ENCODE peak calls at places on chromosome 16, in four cellular contexts. One of them, this sample, is unnamed. For H3K27me3, the result is how much of the 10 kb centered on the place peaks cover.

GRCh38 chr16:26729917-26730541 is 336.7 kb upstream of the C16orf82 start:
- DNase-seq in GM23248: peak
- DNase-seq in dorsolateral prefrontal cortex: no peak
- DNase-seq in Peyer's patch: no peak
- DNase-seq in this sample: no peak

GRCh38 chr16:55542459-55543082 is 23.9 kb upstream of the CAPNS2 start:
- DNase-seq in GM23248: peak
- DNase-seq in dorsolateral prefrontal cortex: no peak
- DNase-seq in Peyer's patch: no peak
- DNase-seq in this sample: no peak

GRCh38 chr16:4694664-4695451 is 1.5 kb downstream of the NUDT16L1 start:
- DNase-seq in GM23248: peak
- DNase-seq in dorsolateral prefrontal cortex: peak
- DNase-seq in Peyer's patch: no peak
- DNase-seq in this sample: peak

GRCh38 chr16:79656537-79657115 is 56.1 kb upstream of the MAF start:
- DNase-seq in GM23248: no peak
- DNase-seq in dorsolateral prefrontal cortex: no peak
- DNase-seq in Peyer's patch: no peak
- DNase-seq in this sample: no peak

GRCh38 chr16:54957403-54957802 is 26.7 kb downstream of the IRX5 start:
- DNase-seq in GM23248: peak
- DNase-seq in dorsolateral prefrontal cortex: no peak
- DNase-seq in Peyer's patch: no peak
- DNase-seq in this sample: no peak

GRCh38 chr16:58201163-58201562 is 3.3 kb upstream of the CSNK2A2 start:
- DNase-seq in GM23248: no peak
- DNase-seq in dorsolateral prefrontal cortex: no peak
- DNase-seq in Peyer's patch: no peak
- DNase-seq in this sample: no peak

GRCh38 chr16:3670711-3671110 is 16.2 kb downstream of the DNASE1 start:
- DNase-seq in GM23248: no peak
- DNase-seq in dorsolateral prefrontal cortex: no peak
- DNase-seq in Peyer's patch: no peak
- DNase-seq in this sample: no peak

GRCh38 chr16:9195301-9195700 is 103.9 kb downstream of the HAPSTR1 start:
- DNase-seq in GM23248: no peak
- DNase-seq in dorsolateral prefrontal cortex: no peak
- DNase-seq in Peyer's patch: no peak
- DNase-seq in this sample: no peak

GRCh38 chr16:19583665-19584300 is 28.3 kb downstream of the VPS35L start:
- DNase-seq in GM23248: peak
- DNase-seq in dorsolateral prefrontal cortex: no peak
- DNase-seq in Peyer's patch: no peak
- DNase-seq in this sample: no peak

GRCh38 chr16:51834131-51834530 is 683.1 kb upstream of the SALL1 start:
- DNase-seq in GM23248: peak
- DNase-seq in dorsolateral prefrontal cortex: no peak
- DNase-seq in Peyer's patch: no peak
- DNase-seq in this sample: no peak

GRCh38 chr16:19118938-19119431 is 5.2 kb downstream of the ITPRIPL2 start:
- DNase-seq in GM23248: peak
- DNase-seq in dorsolateral prefrontal cortex: no peak
- DNase-seq in Peyer's patch: peak
- DNase-seq in this sample: no peak

GRCh38 chr16:85527042-85527766 is 85.9 kb upstream of the GSE1 start:
- DNase-seq in GM23248: no peak
- DNase-seq in dorsolateral prefrontal cortex: no peak
- DNase-seq in Peyer's patch: no peak
- DNase-seq in this sample: no peak

GRCh38 chr16:85527767-85528297 is 85.3 kb upstream of the GSE1 start:
- DNase-seq in GM23248: no peak
- DNase-seq in dorsolateral prefrontal cortex: no peak
- DNase-seq in Peyer's patch: no peak
- DNase-seq in this sample: no peak

GRCh38 chr16:85525464-85526117 is 87.5 kb upstream of the GSE1 start:
- DNase-seq in GM23248: no peak
- DNase-seq in dorsolateral prefrontal cortex: no peak
- DNase-seq in Peyer's patch: no peak
- DNase-seq in this sample: no peak

GRCh38 chr16:85524630-85525463 is 88.3 kb upstream of the GSE1 start:
- DNase-seq in GM23248: no peak
- DNase-seq in dorsolateral prefrontal cortex: no peak
- DNase-seq in Peyer's patch: no peak
- DNase-seq in this sample: peak

DNA sequence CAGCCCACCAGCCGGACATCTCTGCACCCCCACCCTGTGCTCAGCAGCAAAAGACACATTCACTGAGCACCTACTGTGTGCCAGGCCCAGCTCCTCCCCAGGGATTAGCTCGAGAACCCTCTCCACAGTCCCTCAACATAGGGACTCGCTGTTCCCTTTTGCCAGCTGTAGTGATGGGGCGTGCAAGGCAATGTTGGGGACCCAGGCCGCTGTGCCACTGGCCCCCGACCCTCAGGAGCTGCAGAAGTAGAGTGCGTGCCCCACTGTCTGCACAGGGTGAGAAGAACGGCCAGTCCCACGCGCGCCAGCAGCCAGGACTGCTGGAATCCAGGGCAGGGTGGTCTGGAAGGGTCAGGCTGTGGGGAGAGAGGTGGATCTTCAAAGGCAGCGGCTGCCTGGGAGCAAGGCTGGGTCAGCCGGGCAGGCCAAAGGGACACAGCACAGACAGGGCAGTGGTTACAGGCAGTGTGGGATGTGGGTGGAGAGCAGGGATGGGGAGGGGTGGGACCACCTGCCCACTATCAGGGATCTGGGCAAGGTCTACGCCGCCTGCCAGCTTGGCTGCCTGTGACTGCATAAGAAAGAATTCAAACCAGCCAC is 86.9 kb upstream of the GSE1 start:
- DNase-seq in GM23248: no peak
- DNase-seq in dorsolateral prefrontal cortex: no peak
- DNase-seq in Peyer's patch: no peak
- DNase-seq in this sample: no peak
- H3K4me3 ChIP-seq in GM23248: no peak
- H3K4me3 ChIP-seq in dorsolateral prefrontal cortex: no peak
- H3K4me3 ChIP-seq in Peyer's patch: no peak
- H3K4me3 ChIP-seq in this sample: no peak

DNA sequence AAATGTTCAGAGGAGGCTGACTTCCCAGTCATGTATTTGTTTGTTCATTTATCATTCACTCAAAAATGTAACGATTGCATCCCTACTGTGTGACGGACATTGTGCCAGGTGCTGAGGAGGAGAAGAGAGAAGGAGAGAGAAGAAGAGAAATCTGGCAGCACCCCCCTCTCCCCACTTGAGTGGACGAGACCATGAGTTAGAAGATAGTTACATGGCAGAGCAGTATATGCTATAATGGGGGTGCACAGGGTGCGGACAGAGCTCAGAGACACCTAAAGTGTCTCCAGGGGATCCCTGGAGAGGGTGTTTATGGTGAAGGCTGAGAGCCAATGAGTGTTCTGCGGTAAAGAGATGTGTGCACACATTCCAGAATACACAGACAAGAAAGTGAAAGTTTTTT is 6.6 kb upstream of the JPH3 start:
- DNase-seq in GM23248: no peak
- DNase-seq in dorsolateral prefrontal cortex: no peak
- DNase-seq in Peyer's patch: no peak
- DNase-seq in this sample: no peak
- H3K27me3 ChIP-seq in GM23248: half or more
- H3K27me3 ChIP-seq in dorsolateral prefrontal cortex: under half
- H3K27me3 ChIP-seq in Peyer's patch: under half
- H3K27me3 ChIP-seq in this sample: under half

DNA sequence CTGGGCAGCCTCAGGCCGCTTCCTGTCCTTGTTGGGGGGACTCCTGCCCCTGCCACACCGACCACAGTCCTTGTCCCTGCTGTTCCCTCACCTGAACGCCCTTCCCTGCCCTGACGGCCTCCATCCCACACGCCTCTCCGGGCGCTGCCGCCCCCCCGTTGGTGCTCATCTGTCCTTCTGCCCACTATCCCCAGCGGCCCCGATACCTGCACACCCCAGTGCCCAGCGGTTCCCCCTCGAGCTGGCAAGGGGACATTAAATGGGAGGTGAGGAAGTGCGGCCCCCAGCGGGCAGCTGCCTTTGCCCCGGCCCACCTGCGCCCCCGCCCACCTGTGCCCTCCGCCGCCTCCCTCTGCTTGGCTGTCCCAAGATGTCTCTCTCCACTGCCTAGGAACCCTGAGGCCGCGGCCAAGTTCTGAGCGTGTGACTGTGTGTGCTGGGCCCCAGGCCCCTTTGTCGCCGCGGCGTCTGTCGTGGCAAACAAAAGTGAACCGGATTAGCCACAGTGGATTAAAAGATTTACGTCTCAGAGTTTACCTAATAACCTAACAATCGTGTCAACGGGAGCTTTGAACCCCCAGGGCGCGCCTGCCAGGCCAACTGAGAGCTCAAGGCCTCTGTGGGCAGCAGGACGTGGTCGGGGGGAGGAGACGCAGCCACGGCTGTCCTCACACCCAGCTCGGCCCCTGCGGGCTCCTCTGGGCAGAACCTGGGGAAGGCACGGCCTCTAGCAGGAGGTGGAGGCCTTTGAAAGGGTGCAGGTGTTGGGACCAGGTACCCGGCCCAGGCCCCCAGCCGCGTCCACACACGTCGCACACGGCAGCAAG is 7.6 kb upstream of the AXIN1 start:
- DNase-seq in GM23248: no peak
- DNase-seq in dorsolateral prefrontal cortex: no peak
- DNase-seq in Peyer's patch: no peak
- DNase-seq in this sample: no peak
- H3K4me3 ChIP-seq in GM23248: no peak
- H3K4me3 ChIP-seq in dorsolateral prefrontal cortex: no peak
- H3K4me3 ChIP-seq in Peyer's patch: no peak
- H3K4me3 ChIP-seq in this sample: no peak

GRCh38 chr16:30688701-30689100 is 10.3 kb upstream of the SRCAP start:
- DNase-seq in GM23248: no peak
- DNase-seq in dorsolateral prefrontal cortex: no peak
- DNase-seq in Peyer's patch: no peak
- DNase-seq in this sample: no peak
- H3K27me3 ChIP-seq in GM23248: under half
- H3K27me3 ChIP-seq in dorsolateral prefrontal cortex: under half
- H3K27me3 ChIP-seq in Peyer's patch: under half
- H3K27me3 ChIP-seq in this sample: under half

DNA sequence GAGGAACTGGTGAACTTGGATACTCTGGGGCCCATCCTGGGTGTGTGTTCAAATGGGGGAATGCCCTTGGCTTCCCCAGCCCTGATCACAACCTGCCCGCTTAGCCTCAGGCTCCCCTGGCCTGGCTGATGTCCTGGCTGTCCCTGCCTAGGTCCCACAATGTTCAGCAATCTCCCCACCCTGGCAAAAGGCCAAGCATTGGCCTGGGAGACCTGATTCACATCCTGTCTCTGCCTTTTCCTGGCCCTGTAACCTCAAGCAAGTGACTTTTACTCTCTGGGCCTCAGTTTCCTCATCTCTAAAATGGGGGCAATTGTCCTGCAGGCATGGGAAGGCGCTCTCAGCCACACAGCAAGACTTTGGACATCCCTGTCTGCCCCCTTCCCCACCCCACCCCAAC is 14.4 kb downstream of the CPNE2 start:
- DNase-seq in GM23248: no peak
- DNase-seq in dorsolateral prefrontal cortex: no peak
- DNase-seq in Peyer's patch: no peak
- DNase-seq in this sample: no peak
- H3K4me3 ChIP-seq in GM23248: no peak
- H3K4me3 ChIP-seq in dorsolateral prefrontal cortex: no peak
- H3K4me3 ChIP-seq in Peyer's patch: no peak
- H3K4me3 ChIP-seq in this sample: no peak

GRCh38 chr16:89199241-89200123 is 855 bp downstream of the SLC22A31 start:
- DNase-seq in GM23248: no peak
- DNase-seq in dorsolateral prefrontal cortex: no peak
- DNase-seq in Peyer's patch: no peak
- DNase-seq in this sample: peak

GRCh38 chr16:89200850-89201466 is 621 bp upstream of the SLC22A31 start:
- DNase-seq in GM23248: no peak
- DNase-seq in dorsolateral prefrontal cortex: no peak
- DNase-seq in Peyer's patch: no peak
- DNase-seq in this sample: peak

GRCh38 chr16:89198417-89199240 is 1.7 kb downstream of the SLC22A31 start:
- DNase-seq in GM23248: no peak
- DNase-seq in dorsolateral prefrontal cortex: no peak
- DNase-seq in Peyer's patch: no peak
- DNase-seq in this sample: peak

GRCh38 chr16:89201467-89202377 is 1.4 kb upstream of the SLC22A31 start:
- DNase-seq in GM23248: peak
- DNase-seq in dorsolateral prefrontal cortex: no peak
- DNase-seq in Peyer's patch: peak
- DNase-seq in this sample: peak

GRCh38 chr16:89200124-89200849 is at the start of gene SLC22A31:
- DNase-seq in GM23248: peak
- DNase-seq in dorsolateral prefrontal cortex: no peak
- DNase-seq in Peyer's patch: no peak
- DNase-seq in this sample: peak
- H3K27me3 ChIP-seq in GM23248: under half
- H3K27me3 ChIP-seq in dorsolateral prefrontal cortex: half or more
- H3K27me3 ChIP-seq in Peyer's patch: under half
- H3K27me3 ChIP-seq in this sample: half or more

GRCh38 chr16:23590181-23590580 is 5.9 kb downstream of the NDUFAB1 start:
- DNase-seq in GM23248: no peak
- DNase-seq in dorsolateral prefrontal cortex: no peak
- DNase-seq in Peyer's patch: no peak
- DNase-seq in this sample: no peak
- H3K4me3 ChIP-seq in GM23248: no peak
- H3K4me3 ChIP-seq in dorsolateral prefrontal cortex: no peak
- H3K4me3 ChIP-seq in Peyer's patch: no peak
- H3K4me3 ChIP-seq in this sample: no peak

DNA sequence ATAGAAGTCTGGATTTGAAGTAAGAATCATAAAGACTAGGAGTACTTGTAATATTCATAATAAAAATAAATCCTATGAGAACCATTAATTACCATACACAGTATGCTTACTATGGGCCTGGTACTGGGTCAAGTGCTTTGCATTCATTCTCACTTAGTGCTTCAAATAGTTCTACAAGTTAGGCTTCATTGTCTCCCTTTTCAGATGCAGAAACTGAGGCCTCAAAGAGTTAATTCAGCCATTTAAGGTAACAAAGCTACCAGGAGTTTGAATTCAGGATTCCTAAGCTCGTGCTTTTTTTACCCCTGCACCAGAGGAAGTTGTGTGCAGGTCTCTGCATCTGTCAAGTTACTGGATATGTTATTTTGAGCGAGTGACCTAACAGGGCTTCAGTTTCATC is 1098.4 kb upstream of the EEF2KMT start:
- DNase-seq in GM23248: no peak
- DNase-seq in dorsolateral prefrontal cortex: no peak
- DNase-seq in Peyer's patch: no peak
- DNase-seq in this sample: no peak
- H3K27me3 ChIP-seq in GM23248: under half
- H3K27me3 ChIP-seq in dorsolateral prefrontal cortex: under half
- H3K27me3 ChIP-seq in Peyer's patch: under half
- H3K27me3 ChIP-seq in this sample: under half

This sample was measured in lower lobe of right lung.